ENCODE peak calls at places on chromosome 15, in nine cellular contexts. One of them, this sample, is unnamed.

GRCh38 chr15:43492266-43492665 is 690 bp downstream of the TP53BP1 start:
- DNase-seq in tibial artery: no peak
- DNase-seq in psoas muscle: no peak
- DNase-seq in uterus: no peak
- DNase-seq in cardiac muscle cell: no peak
- DNase-seq in body of pancreas: no peak
- DNase-seq in stomach: no peak
- DNase-seq in CD8-positive, alpha-beta T cell: no peak
- DNase-seq in neuronal stem cell: no peak
- DNase-seq in this sample: no peak

GRCh38 chr15:42131826-42132806 is 24.3 kb downstream of the PLA2G4F start:
- DNase-seq in psoas muscle: no peak
- DNase-seq in neuronal stem cell: no peak
- DNase-seq in tibial artery: no peak
- DNase-seq in uterus: no peak
- DNase-seq in cardiac muscle cell: peak
- DNase-seq in stomach: peak
- DNase-seq in CD8-positive, alpha-beta T cell: no peak
- DNase-seq in body of pancreas: peak
- DNase-seq in this sample: no peak

GRCh38 chr15:43911235-43911661 is 84.4 kb downstream of the WDR76 start:
- DNase-seq in stomach: no peak
- DNase-seq in uterus: no peak
- DNase-seq in CD8-positive, alpha-beta T cell: no peak
- DNase-seq in neuronal stem cell: no peak
- DNase-seq in body of pancreas: no peak
- DNase-seq in tibial artery: peak
- DNase-seq in cardiac muscle cell: peak
- DNase-seq in psoas muscle: no peak
- DNase-seq in this sample: no peak

GRCh38 chr15:55846108-55846707 is 103.3 kb upstream of the PRTG start:
- DNase-seq in cardiac muscle cell: peak
- DNase-seq in uterus: peak
- DNase-seq in stomach: no peak
- DNase-seq in CD8-positive, alpha-beta T cell: no peak
- DNase-seq in psoas muscle: no peak
- DNase-seq in body of pancreas: peak
- DNase-seq in tibial artery: no peak
- DNase-seq in neuronal stem cell: peak
- DNase-seq in this sample: peak

GRCh38 chr15:40155270-40155910 is 5.5 kb upstream of the BUB1B start:
- DNase-seq in tibial artery: no peak
- DNase-seq in body of pancreas: peak
- DNase-seq in psoas muscle: no peak
- DNase-seq in CD8-positive, alpha-beta T cell: no peak
- DNase-seq in stomach: peak
- DNase-seq in uterus: no peak
- DNase-seq in neuronal stem cell: no peak
- DNase-seq in cardiac muscle cell: no peak
- DNase-seq in this sample: no peak

GRCh38 chr15:50764331-50765201 is 940 bp downstream of the SPPL2A start:
- DNase-seq in CD8-positive, alpha-beta T cell: no peak
- DNase-seq in cardiac muscle cell: peak
- DNase-seq in stomach: no peak
- DNase-seq in uterus: no peak
- DNase-seq in body of pancreas: no peak
- DNase-seq in tibial artery: no peak
- DNase-seq in neuronal stem cell: no peak
- DNase-seq in psoas muscle: no peak
- DNase-seq in this sample: no peak

GRCh38 chr15:52728899-52729298 is 49.7 kb upstream of the ATOSA start:
- DNase-seq in cardiac muscle cell: peak
- DNase-seq in tibial artery: no peak
- DNase-seq in stomach: no peak
- DNase-seq in uterus: no peak
- DNase-seq in body of pancreas: no peak
- DNase-seq in neuronal stem cell: no peak
- DNase-seq in CD8-positive, alpha-beta T cell: no peak
- DNase-seq in psoas muscle: no peak
- DNase-seq in this sample: no peak

GRCh38 chr15:73593278-73594074 is 39.7 kb downstream of the NPTN start:
- DNase-seq in CD8-positive, alpha-beta T cell: no peak
- DNase-seq in body of pancreas: peak
- DNase-seq in psoas muscle: no peak
- DNase-seq in uterus: no peak
- DNase-seq in neuronal stem cell: no peak
- DNase-seq in stomach: no peak
- DNase-seq in cardiac muscle cell: peak
- DNase-seq in tibial artery: no peak
- DNase-seq in this sample: no peak

GRCh38 chr15:62976301-62976842 is 66.2 kb upstream of the TPM1 start:
- DNase-seq in cardiac muscle cell: no peak
- DNase-seq in CD8-positive, alpha-beta T cell: no peak
- DNase-seq in uterus: no peak
- DNase-seq in body of pancreas: no peak
- DNase-seq in psoas muscle: no peak
- DNase-seq in stomach: no peak
- DNase-seq in neuronal stem cell: no peak
- DNase-seq in tibial artery: no peak
- DNase-seq in this sample: no peak

GRCh38 chr15:78362716-78363426 is 22.7 kb downstream of the CRABP1 start:
- DNase-seq in stomach: no peak
- DNase-seq in uterus: no peak
- DNase-seq in psoas muscle: no peak
- DNase-seq in cardiac muscle cell: no peak
- DNase-seq in neuronal stem cell: no peak
- DNase-seq in body of pancreas: no peak
- DNase-seq in CD8-positive, alpha-beta T cell: no peak
- DNase-seq in tibial artery: peak
- DNase-seq in this sample: no peak

GRCh38 chr15:25635190-25635589 is 196.4 kb upstream of the UBE3A start:
- DNase-seq in psoas muscle: no peak
- DNase-seq in CD8-positive, alpha-beta T cell: no peak
- DNase-seq in body of pancreas: no peak
- DNase-seq in neuronal stem cell: no peak
- DNase-seq in stomach: no peak
- DNase-seq in tibial artery: no peak
- DNase-seq in uterus: no peak
- DNase-seq in cardiac muscle cell: no peak
- DNase-seq in this sample: no peak

GRCh38 chr15:25693321-25694237 is 169.5 kb downstream of the ATP10A start:
- DNase-seq in body of pancreas: peak
- DNase-seq in psoas muscle: peak
- DNase-seq in CD8-positive, alpha-beta T cell: no peak
- DNase-seq in neuronal stem cell: peak
- DNase-seq in uterus: no peak
- DNase-seq in tibial artery: peak
- DNase-seq in cardiac muscle cell: peak
- DNase-seq in stomach: no peak
- DNase-seq in this sample: no peak

GRCh38 chr15:89143503-89144162 is 55.4 kb downstream of the ABHD2 start:
- DNase-seq in uterus: no peak
- DNase-seq in psoas muscle: no peak
- DNase-seq in tibial artery: peak
- DNase-seq in cardiac muscle cell: peak
- DNase-seq in neuronal stem cell: no peak
- DNase-seq in stomach: no peak
- DNase-seq in body of pancreas: no peak
- DNase-seq in CD8-positive, alpha-beta T cell: no peak
- DNase-seq in this sample: no peak

GRCh38 chr15:41546846-41547786 is 3.1 kb upstream of the RPAP1 start:
- DNase-seq in uterus: no peak
- DNase-seq in tibial artery: no peak
- DNase-seq in cardiac muscle cell: peak
- DNase-seq in stomach: no peak
- DNase-seq in CD8-positive, alpha-beta T cell: no peak
- DNase-seq in body of pancreas: no peak
- DNase-seq in neuronal stem cell: no peak
- DNase-seq in psoas muscle: peak
- DNase-seq in this sample: peak

DNA sequence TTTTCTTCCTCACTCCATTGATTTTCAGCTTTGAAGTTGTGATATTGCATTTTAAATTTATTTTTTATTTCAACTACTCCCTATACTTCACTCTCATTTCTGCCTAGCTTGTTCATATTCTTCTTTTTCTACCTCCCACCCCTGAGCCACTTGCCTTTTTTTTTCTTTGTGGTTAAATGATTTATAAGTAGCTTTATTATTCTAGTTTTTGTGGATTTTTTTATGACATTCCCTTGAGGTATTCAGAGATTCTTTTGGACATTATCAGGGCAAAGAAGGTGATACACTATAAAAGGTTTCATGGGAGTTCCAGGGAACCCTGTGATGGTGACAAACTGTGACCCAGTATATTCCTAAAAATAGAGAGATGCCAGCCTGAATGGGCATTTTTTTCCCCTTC is 3.3 kb downstream of the C15orf61 start:
- DNase-seq in uterus: no peak
- DNase-seq in psoas muscle: no peak
- DNase-seq in CD8-positive, alpha-beta T cell: no peak
- DNase-seq in tibial artery: no peak
- DNase-seq in neuronal stem cell: no peak
- DNase-seq in body of pancreas: no peak
- DNase-seq in cardiac muscle cell: no peak
- DNase-seq in stomach: no peak
- DNase-seq in this sample: no peak
- H3K27ac ChIP-seq in uterus: no peak
- H3K27ac ChIP-seq in psoas muscle: peak
- H3K27ac ChIP-seq in CD8-positive, alpha-beta T cell: no peak
- H3K27ac ChIP-seq in tibial artery: no peak
- H3K27ac ChIP-seq in neuronal stem cell: no peak
- H3K27ac ChIP-seq in body of pancreas: no peak
- H3K27ac ChIP-seq in cardiac muscle cell: no peak
- H3K27ac ChIP-seq in stomach: no peak
- H3K27ac ChIP-seq in this sample: no peak

GRCh38 chr15:72070817-72071447 is 47.0 kb downstream of the MYO9A start:
- DNase-seq in uterus: no peak
- DNase-seq in cardiac muscle cell: no peak
- DNase-seq in neuronal stem cell: no peak
- DNase-seq in body of pancreas: no peak
- DNase-seq in psoas muscle: no peak
- DNase-seq in stomach: no peak
- DNase-seq in tibial artery: no peak
- DNase-seq in CD8-positive, alpha-beta T cell: no peak
- DNase-seq in this sample: no peak

GRCh38 chr15:72077950-72078349 is 40.0 kb downstream of the MYO9A start:
- DNase-seq in tibial artery: no peak
- DNase-seq in cardiac muscle cell: no peak
- DNase-seq in psoas muscle: no peak
- DNase-seq in uterus: no peak
- DNase-seq in CD8-positive, alpha-beta T cell: no peak
- DNase-seq in neuronal stem cell: no peak
- DNase-seq in stomach: no peak
- DNase-seq in body of pancreas: no peak
- DNase-seq in this sample: no peak

GRCh38 chr15:72078887-72079286 is 39.1 kb downstream of the MYO9A start:
- DNase-seq in stomach: no peak
- DNase-seq in neuronal stem cell: no peak
- DNase-seq in body of pancreas: no peak
- DNase-seq in uterus: no peak
- DNase-seq in psoas muscle: no peak
- DNase-seq in cardiac muscle cell: no peak
- DNase-seq in CD8-positive, alpha-beta T cell: no peak
- DNase-seq in tibial artery: no peak
- DNase-seq in this sample: no peak

GRCh38 chr15:72068826-72069225 is 49.1 kb downstream of the MYO9A start:
- DNase-seq in CD8-positive, alpha-beta T cell: no peak
- DNase-seq in body of pancreas: no peak
- DNase-seq in tibial artery: no peak
- DNase-seq in stomach: no peak
- DNase-seq in cardiac muscle cell: no peak
- DNase-seq in psoas muscle: no peak
- DNase-seq in uterus: no peak
- DNase-seq in neuronal stem cell: no peak
- DNase-seq in this sample: no peak

GRCh38 chr15:72074335-72075060 is 43.5 kb downstream of the MYO9A start:
- DNase-seq in uterus: no peak
- DNase-seq in stomach: no peak
- DNase-seq in cardiac muscle cell: no peak
- DNase-seq in tibial artery: no peak
- DNase-seq in neuronal stem cell: no peak
- DNase-seq in CD8-positive, alpha-beta T cell: no peak
- DNase-seq in body of pancreas: no peak
- DNase-seq in psoas muscle: no peak
- DNase-seq in this sample: no peak
- H3K4me3 ChIP-seq in uterus: no peak
- H3K4me3 ChIP-seq in stomach: no peak
- H3K4me3 ChIP-seq in cardiac muscle cell: no peak
- H3K4me3 ChIP-seq in tibial artery: no peak
- H3K4me3 ChIP-seq in neuronal stem cell: no peak
- H3K4me3 ChIP-seq in CD8-positive, alpha-beta T cell: no peak
- H3K4me3 ChIP-seq in body of pancreas: no peak
- H3K4me3 ChIP-seq in psoas muscle: no peak
- H3K4me3 ChIP-seq in this sample: no peak

GRCh38 chr15:64772964-64773363 is 2.4 kb downstream of the RBPMS2 start:
- DNase-seq in CD8-positive, alpha-beta T cell: no peak
- DNase-seq in body of pancreas: no peak
- DNase-seq in psoas muscle: no peak
- DNase-seq in stomach: no peak
- DNase-seq in uterus: no peak
- DNase-seq in cardiac muscle cell: no peak
- DNase-seq in tibial artery: no peak
- DNase-seq in neuronal stem cell: no peak
- DNase-seq in this sample: no peak
- H3K27ac ChIP-seq in CD8-positive, alpha-beta T cell: no peak
- H3K27ac ChIP-seq in body of pancreas: no peak
- H3K27ac ChIP-seq in psoas muscle: no peak
- H3K27ac ChIP-seq in stomach: no peak
- H3K27ac ChIP-seq in uterus: peak
- H3K27ac ChIP-seq in cardiac muscle cell: peak
- H3K27ac ChIP-seq in tibial artery: peak
- H3K27ac ChIP-seq in neuronal stem cell: no peak
- H3K27ac ChIP-seq in this sample: no peak

DNA sequence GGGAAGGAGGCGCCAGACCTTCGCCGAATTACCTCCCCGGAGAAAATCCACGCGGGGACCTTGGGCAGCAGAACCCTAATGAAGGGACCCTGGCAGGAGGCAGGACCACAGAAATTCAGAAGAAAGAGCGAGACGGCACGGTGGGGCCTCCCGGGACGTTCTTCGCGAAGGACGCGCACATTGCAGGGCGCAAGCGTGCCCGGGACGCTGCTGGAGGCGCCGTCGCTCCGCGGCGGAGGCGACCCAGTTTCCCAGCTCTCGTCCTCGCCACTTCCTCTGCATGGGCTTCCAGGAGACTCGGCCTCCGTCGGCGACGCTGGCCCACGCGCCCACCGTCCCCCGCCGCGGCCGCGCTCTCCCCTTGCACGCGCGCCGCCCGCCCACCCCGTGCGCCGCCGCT is 31.9 kb upstream of the SMAD3 start:
- DNase-seq in CD8-positive, alpha-beta T cell: peak
- DNase-seq in tibial artery: no peak
- DNase-seq in stomach: no peak
- DNase-seq in body of pancreas: no peak
- DNase-seq in psoas muscle: peak
- DNase-seq in uterus: no peak
- DNase-seq in cardiac muscle cell: no peak
- DNase-seq in neuronal stem cell: no peak
- DNase-seq in this sample: no peak
- H3K4me3 ChIP-seq in CD8-positive, alpha-beta T cell: peak
- H3K4me3 ChIP-seq in tibial artery: peak
- H3K4me3 ChIP-seq in stomach: peak
- H3K4me3 ChIP-seq in body of pancreas: no peak
- H3K4me3 ChIP-seq in psoas muscle: peak
- H3K4me3 ChIP-seq in uterus: no peak
- H3K4me3 ChIP-seq in cardiac muscle cell: peak
- H3K4me3 ChIP-seq in neuronal stem cell: peak
- H3K4me3 ChIP-seq in this sample: no peak

GRCh38 chr15:81024891-81025290 is 24.2 kb downstream of the TLNRD1 start:
- DNase-seq in CD8-positive, alpha-beta T cell: no peak
- DNase-seq in neuronal stem cell: no peak
- DNase-seq in body of pancreas: no peak
- DNase-seq in psoas muscle: no peak
- DNase-seq in uterus: no peak
- DNase-seq in stomach: no peak
- DNase-seq in cardiac muscle cell: no peak
- DNase-seq in tibial artery: no peak
- DNase-seq in this sample: no peak
- H3K27ac ChIP-seq in CD8-positive, alpha-beta T cell: no peak
- H3K27ac ChIP-seq in neuronal stem cell: no peak
- H3K27ac ChIP-seq in body of pancreas: no peak
- H3K27ac ChIP-seq in psoas muscle: no peak
- H3K27ac ChIP-seq in uterus: no peak
- H3K27ac ChIP-seq in stomach: peak
- H3K27ac ChIP-seq in cardiac muscle cell: no peak
- H3K27ac ChIP-seq in tibial artery: no peak
- H3K27ac ChIP-seq in this sample: no peak